ENCODE peak calls at places on chromosomes 4 and X, in seven cellular contexts. U is mesenchymal stem cell, S is mesendoderm, K is trophoblast cell, Q is H1, Y is IMR-90, C is H9. X is an unnamed sample.

GRCh38 chr4:147407261-147408045 is 73.4 kb upstream of the EDNRA start:
- DNase-seq in U (peak; percentile 47), S (peak; percentile 53), K (no peak), Q (peak; percentile 56), Y (no peak), C (peak; percentile 63), X (no peak)

GRCh38 chrX:44244008-44244407 is 99.5 kb downstream of the EFHC2 start:
- DNase-seq in U (peak; percentile 36), S (peak; percentile 26), K (peak; percentile 7), Q (no peak), Y (peak; percentile 29), C (no peak), X (peak; percentile 6)

GRCh38 chr4:35608205-35608604 is 636.1 kb downstream of the ARAP2 start:
- DNase-seq in U (no peak), S (no peak), K (no peak), Q (no peak), Y (no peak), C (no peak), X (no peak)

GRCh38 chrX:102008901-102009300 is 77.1 kb upstream of the ZMAT1 start:
- DNase-seq in U (no peak), S (no peak), K (no peak), Q (no peak), Y (no peak), C (no peak), X (no peak)

GRCh38 chrX:49155243-49155899 is 7.2 kb upstream of the MAGIX start:
- DNase-seq in U (peak; percentile 64), S (peak; percentile 87), K (no peak), Q (peak; percentile 51), Y (peak; percentile 58), C (peak; percentile 78), X (peak; percentile 60)

GRCh38 chrX:135112096-135112729 is 8.1 kb downstream of the ETDB start:
- DNase-seq in U (peak; percentile 32), S (peak; percentile 54), K (peak; percentile 3), Q (peak; percentile 58), Y (peak; percentile 31), C (peak; percentile 49), X (no peak)

GRCh38 chrX:10104958-10105658 is 51.7 kb upstream of the CLCN4 start:
- DNase-seq in U (no peak), S (no peak), K (peak; percentile 54), Q (no peak), Y (no peak), C (no peak), X (no peak)

GRCh38 chr4:108901271-108901670 is 138.4 kb upstream of the ETNPPL start:
- DNase-seq in U (no peak), S (no peak), K (no peak), Q (no peak), Y (no peak), C (no peak), X (no peak)

GRCh38 chrX:40076750-40077149 is 21.0 kb downstream of the BCOR start:
- DNase-seq in U (no peak), S (no peak), K (no peak), Q (no peak), Y (no peak), C (no peak), X (no peak)

GRCh38 chrX:103533428-103534216 is 14.3 kb upstream of the RAB40A start:
- DNase-seq in U (peak; percentile 60), S (peak; percentile 61), K (peak; percentile 45), Q (peak; percentile 83), Y (peak; percentile 65), C (peak; percentile 77), X (peak; percentile 67)

GRCh38 chrX:101449279-101449678 is 36.0 kb upstream of the ARMCX4 start:
- DNase-seq in U (no peak), S (no peak), K (no peak), Q (no peak), Y (no peak), C (no peak), X (no peak)

GRCh38 chr4:175504316-175504715 is 307.7 kb downstream of the GPM6A start:
- DNase-seq in U (no peak), S (no peak), K (no peak), Q (no peak), Y (peak; percentile 2), C (no peak), X (no peak)

GRCh38 chr4:115688961-115689360 is 575.5 kb upstream of the NDST4 start:
- DNase-seq in U (no peak), S (no peak), K (no peak), Q (no peak), Y (no peak), C (no peak), X (no peak)

GRCh38 chr4:17786567-17786966 is 5.1 kb upstream of the FAM184B start:
- DNase-seq in U (no peak), S (no peak), K (no peak), Q (no peak), Y (peak; percentile 19), C (no peak), X (no peak)

GRCh38 chr4:7448036-7448435 is 13.3 kb upstream of the PSAPL1 start:
- DNase-seq in U (no peak), S (no peak), K (no peak), Q (no peak), Y (no peak), C (no peak), X (no peak)
- H2BK5ac ChIP-seq in U (no peak overlapping the region), S (no peak overlapping the region), K (no peak overlapping the region), Q (no peak overlapping the region), Y (no peak overlapping the region), C (no peak overlapping the region), X (no peak overlapping the region)

DNA sequence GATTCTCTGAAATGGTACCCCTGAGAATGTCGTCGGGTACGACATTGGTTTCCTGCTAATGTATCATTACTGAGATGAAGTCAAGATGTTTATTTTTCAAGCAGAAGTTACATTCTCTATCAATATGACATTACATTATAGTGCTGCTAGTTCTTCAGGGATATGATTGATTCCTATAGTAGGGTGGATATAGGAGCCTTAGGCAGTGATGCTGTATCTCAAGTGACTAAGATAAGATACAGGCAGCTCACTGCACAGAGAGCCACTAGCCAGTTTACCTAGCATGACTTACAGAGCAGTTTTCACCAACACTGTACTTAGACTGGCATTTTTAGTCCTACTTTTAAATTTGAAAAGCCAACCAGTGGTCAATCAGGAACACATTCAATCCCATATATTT is 154.9 kb downstream of the FANCB start:
- DNase-seq in U (no peak), S (no peak), K (no peak), Q (no peak), Y (no peak), C (no peak), X (no peak)
- H3K27ac ChIP-seq in U (no peak overlapping the region), S (no peak overlapping the region), K (no peak overlapping the region), Q (no peak overlapping the region), Y (no peak overlapping the region), C (no peak overlapping the region), X (no peak overlapping the region)

GRCh38 chr4:121936101-121936500 is 15.8 kb downstream of the TRPC3 start:
- DNase-seq in U (no peak), S (no peak), K (no peak), Q (no peak), Y (peak; percentile 39), C (no peak), X (no peak)
- H2BK5ac ChIP-seq in U (no peak overlapping the region), S (no peak overlapping the region), K (no peak overlapping the region), Q (no peak overlapping the region), Y (no peak overlapping the region), C (no peak overlapping the region), X (no peak overlapping the region)

GRCh38 chrX:138298268-138298667 is 413.2 kb downstream of the FGF13 start:
- DNase-seq in U (no peak), S (no peak), K (no peak), Q (no peak), Y (no peak), C (no peak), X (no peak)
- H3K27ac ChIP-seq in U (no peak overlapping the region), S (no peak overlapping the region), K (no peak overlapping the region), Q (no peak overlapping the region), Y (no peak overlapping the region), C (no peak overlapping the region), X (no peak overlapping the region)

DNA sequence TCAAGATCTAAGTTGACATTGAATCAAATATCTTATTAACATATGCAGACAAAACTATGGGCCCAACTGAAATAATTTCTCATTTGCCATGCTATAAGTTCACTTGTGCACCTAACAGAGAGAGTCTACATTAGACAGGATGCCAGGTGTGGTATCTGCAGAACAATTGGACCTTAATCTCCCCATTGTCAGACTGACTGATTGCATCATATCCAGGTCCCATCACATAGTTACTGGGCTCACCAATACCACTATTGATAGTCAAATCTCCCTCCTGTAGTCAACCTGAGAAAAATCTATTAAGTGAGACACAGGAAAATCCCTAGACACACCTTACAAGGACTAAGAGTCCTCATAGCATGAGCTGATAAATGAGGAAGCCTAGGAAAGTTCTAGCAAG is 156.0 kb upstream of the FRG1 start:
- DNase-seq in U (no peak), S (no peak), K (no peak), Q (no peak), Y (no peak), C (no peak), X (no peak)
- H2BK5ac ChIP-seq in U (no peak overlapping the region), S (no peak overlapping the region), K (no peak overlapping the region), Q (no peak overlapping the region), Y (no peak overlapping the region), C (no peak overlapping the region), X (no peak overlapping the region)

GRCh38 chr4:4899202-4899925 is 39.9 kb downstream of the MSX1 start:
- DNase-seq in U (no peak), S (no peak), K (no peak), Q (no peak), Y (no peak), C (no peak), X (no peak)

GRCh38 chr4:4901877-4902276 is 42.4 kb downstream of the MSX1 start:
- DNase-seq in U (no peak), S (peak; percentile 41), K (no peak), Q (no peak), Y (no peak), C (peak; percentile 41), X (no peak)
- H3K27ac ChIP-seq in U (no peak overlapping the region), S (no peak overlapping the region), K (no peak overlapping the region), Q (no peak overlapping the region), Y (no peak overlapping the region), C (no peak overlapping the region), X (no peak overlapping the region)

GRCh38 chrX:112058255-112058654 is 24.3 kb downstream of the TRPC5 start:
- DNase-seq in U (peak; percentile 64), S (peak; percentile 34), K (peak; percentile 27), Q (no peak), Y (peak; percentile 81), C (no peak), X (no peak)
- H2BK5ac ChIP-seq in U (no peak overlapping the region), S (no peak overlapping the region), K (no peak overlapping the region), Q (no peak overlapping the region), Y (peak overlapping the region; percentile 66), C (no peak overlapping the region), X (no peak overlapping the region)

DNA sequence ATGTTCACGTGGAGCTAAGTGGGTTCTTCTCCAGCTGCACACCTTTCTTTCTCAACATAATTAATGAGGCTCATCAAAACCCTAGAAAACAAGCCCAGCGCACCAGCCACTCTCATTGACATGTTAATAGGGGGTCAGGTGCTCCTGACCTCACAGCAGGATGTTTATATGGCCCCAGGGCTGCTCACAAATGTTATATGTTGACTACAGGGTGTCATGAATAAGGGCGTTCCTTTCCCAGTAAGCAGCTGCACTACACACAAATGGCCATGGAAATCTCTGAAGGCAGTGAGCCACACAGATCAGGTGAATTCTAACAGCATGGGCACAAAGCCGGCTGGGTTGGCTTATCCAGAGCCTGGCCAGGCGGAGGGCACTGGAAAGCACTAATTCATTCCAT is 209.8 kb downstream of the MGST2 start:
- DNase-seq in U (no peak), S (peak; percentile 61), K (no peak), Q (no peak), Y (no peak), C (peak; percentile 82), X (peak; percentile 64)
- H3K27ac ChIP-seq in U (no peak overlapping the region), S (no peak overlapping the region), K (no peak overlapping the region), Q (no peak overlapping the region), Y (no peak overlapping the region), C (no peak overlapping the region), X (peak overlapping the region; percentile 77)

X was measured in neuronal stem cell.